ENCODE peak calls at places on chromosomes 5 and 9, in eight cellular contexts. H is NCI-H187; Q is NCI-H510A treated with DMSO at 0.1 percent for 48 hours; R is WERI-Rb-1; A is activated naive CD8-positive, alpha-beta T cell treated with anti-CD3 and anti-CD28 coated beads, Interleukin-2, amount 50 U/mL, for 16 hours; F is SJSA1; X is NCI-H1436 treated with DMSO at 0.1 percent for 48 hours; U is astrocyte of the hippocampus. P is an unnamed sample.

GRCh38 chr9:90870646-90871326 is 69.2 kb downstream of the SYK start:
- DNase-seq in X (no peak), F (no peak), A (no peak), H (no peak), R (peak; percentile 35), Q (peak; percentile 84), U (peak; percentile 58), P (peak; percentile 40)

GRCh38 chr9:15370496-15371464 is 51.9 kb upstream of the SNAPC3 start:
- DNase-seq in F (peak; percentile 2), A (no peak), U (peak; percentile 44), H (no peak), R (no peak), X (no peak), Q (no peak), P (peak; percentile 2)

GRCh38 chr9:32703635-32704034 is 68.2 kb upstream of the TAF1L start:
- DNase-seq in F (no peak), A (no peak), Q (no peak), H (no peak), X (no peak), U (no peak), R (no peak), P (no peak)

GRCh38 chr5:180313677-180314076 is 21.8 kb upstream of the MAPK9 start:
- DNase-seq in Q (peak; percentile 29), U (peak; percentile 89), A (no peak), F (no peak), R (peak; percentile 89), H (no peak), X (no peak), P (no peak)

GRCh38 chr5:127870914-127871313 is 167.7 kb downstream of the CCDC192 start:
- DNase-seq in R (no peak), F (no peak), H (no peak), X (no peak), Q (no peak), U (peak; percentile 71), A (no peak), P (peak; percentile 36)

GRCh38 chr9:108207611-108208051 is 648.2 kb downstream of the ACTL7B start:
- DNase-seq in Q (no peak), F (peak; percentile 2), A (no peak), X (no peak), H (no peak), R (no peak), U (peak; percentile 41), P (peak; percentile 44)

GRCh38 chr5:143182106-143182505 is 221.4 kb downstream of the NR3C1 start:
- DNase-seq in X (no peak), R (no peak), Q (no peak), F (no peak), U (no peak), A (no peak), H (no peak), P (no peak)

GRCh38 chr5:72202331-72202825 is 95.1 kb downstream of the MAP1B start:
- DNase-seq in H (no peak), F (no peak), Q (no peak), X (no peak), R (no peak), U (no peak), A (no peak), P (no peak)

GRCh38 chr5:41788800-41789395 is 81.3 kb downstream of the OXCT1 start:
- DNase-seq in R (no peak), U (peak; percentile 66), H (no peak), Q (no peak), F (peak; percentile 44), A (no peak), X (no peak), P (peak; percentile 86)

GRCh38 chr9:110047232-110047954 is 160.6 kb downstream of the C9orf152 start:
- DNase-seq in H (no peak), U (no peak), X (no peak), A (no peak), F (peak; percentile 31), Q (no peak), R (no peak), P (no peak)

GRCh38 chr9:125994066-125994943 is 247.1 kb downstream of the PBX3 start:
- DNase-seq in A (no peak), U (no peak), F (no peak), H (no peak), Q (no peak), R (no peak), X (no peak), P (no peak)

GRCh38 chr9:134178394-134178780 is 14.0 kb upstream of the RNU6ATAC start:
- DNase-seq in H (no peak), F (no peak), R (no peak), U (no peak), A (no peak), X (no peak), Q (no peak), P (no peak)

GRCh38 chr5:13643196-13643595 is 301.3 kb downstream of the DNAH5 start:
- DNase-seq in R (no peak), F (no peak), H (no peak), U (no peak), Q (no peak), A (no peak), X (no peak), P (no peak)

GRCh38 chr9:126399251-126399650 is 72.6 kb downstream of the MVB12B start:
- DNase-seq in R (no peak), H (no peak), U (peak; percentile 72), X (no peak), A (no peak), Q (no peak), F (no peak), P (peak; percentile 32)

GRCh38 chr5:136032564-136032963 is 3.8 kb downstream of the TGFBI start:
- DNase-seq in A (no peak), H (no peak), F (peak; percentile 47), X (no peak), U (no peak), R (no peak), Q (peak; percentile 11), P (no peak)

GRCh38 chr9:27033815-27034403 is 28.4 kb upstream of the LRRC19 start:
- DNase-seq in H (no peak), U (peak; percentile 67), Q (peak; percentile 9), X (no peak), R (peak; percentile 37), F (peak; percentile 31), A (no peak), P (peak; percentile 50)

GRCh38 chr5:154309361-154309725 is 118.8 kb downstream of the GALNT10 start:
- DNase-seq in F (peak; percentile 31), X (no peak), Q (no peak), R (no peak), U (peak; percentile 80), H (no peak), A (no peak), P (peak; percentile 55)

GRCh38 chr9:19138084-19138483 is 10.8 kb upstream of the PLIN2 start:
- DNase-seq in X (no peak), H (peak; percentile 8), F (no peak), U (peak; percentile 45), A (no peak), Q (no peak), R (no peak), P (peak; percentile 13)

GRCh38 chr5:174760721-174761120 is 36.3 kb downstream of the MSX2 start:
- DNase-seq in H (no peak), X (no peak), A (no peak), U (no peak), F (no peak), Q (no peak), R (no peak), P (no peak)